ENCODE peak calls at places on chromosomes 13 and 19, in six cellular contexts. R, V, H, E, I and F are unnamed samples.

GRCh38 chr13:73224708-73225107 is 165.9 kb downstream of the KLF5 start:
- DNase-seq in H (no peak), E (no peak), R (no peak), I (no peak), V (peak; percentile 40), F (peak; percentile 3)

GRCh38 chr19:34851277-34851804 is 75.4 kb upstream of the ZNF30 start:
- DNase-seq in V (no peak), E (no peak), I (peak; percentile 57), H (no peak), R (no peak), F (no peak)

GRCh38 chr13:90222758-90223157 is 1124.7 kb upstream of the MIR17HG start:
- DNase-seq in E (no peak), I (no peak), V (no peak), R (no peak), H (no peak), F (no peak)

GRCh38 chr19:47891923-47892666 is 6.0 kb upstream of the SULT2A1 start:
- DNase-seq in I (no peak), V (no peak), E (no peak), R (no peak), H (no peak), F (no peak)

GRCh38 chr13:29707876-29708543 is 112.5 kb upstream of the SLC7A1 start:
- DNase-seq in I (peak; percentile 81), V (peak; percentile 31), E (no peak), R (peak; percentile 70), H (peak; percentile 33), F (peak; percentile 25)

GRCh38 chr19:11451942-11452813 is 16.7 kb downstream of the PRKCSH start:
- DNase-seq in H (no peak), E (no peak), R (no peak), V (no peak), I (peak; percentile 50), F (no peak)

GRCh38 chr13:100789481-100789880 is 114.9 kb upstream of the TMTC4 start:
- DNase-seq in R (no peak), E (no peak), I (no peak), V (no peak), H (no peak), F (no peak)

GRCh38 chr19:17706750-17707181 is 12.5 kb upstream of the MAP1S start:
- DNase-seq in H (no peak), R (peak; percentile 50), E (no peak), I (peak; percentile 93), V (no peak), F (no peak)